ENCODE peak calls at places on chromosomes 6 and 20, in six cellular contexts. E, L, F, T, S and I are unnamed samples.

GRCh38 chr6:35044145-35044745 is 96.9 kb downstream of the TCP11 start:
- DNase-seq in L (no peak), F (peak; percentile 96), E (no peak), S (no peak), T (no peak), I (no peak)

GRCh38 chr6:83958250-83958685 is 75.3 kb upstream of the MRAP2 start:
- DNase-seq in E (no peak), L (no peak), S (no peak), F (no peak), T (no peak), I (no peak)

GRCh38 chr6:100685747-100686146 is 195.4 kb downstream of the ASCC3 start:
- DNase-seq in S (no peak), T (no peak), E (no peak), L (no peak), F (no peak), I (no peak)

GRCh38 chr6:16270178-16270794 is 31.9 kb downstream of the GMPR start:
- DNase-seq in S (no peak), F (no peak), T (no peak), E (no peak), L (no peak), I (no peak)

GRCh38 chr20:48180039-48180438 is 394.8 kb upstream of the SULF2 start:
- DNase-seq in S (no peak), F (peak; percentile 63), T (no peak), E (no peak), L (no peak), I (no peak)

GRCh38 chr6:78629154-78629721 is 238.1 kb upstream of the IRAK1BP1 start:
- DNase-seq in S (no peak), L (no peak), F (peak; percentile 59), E (no peak), T (no peak), I (no peak)

GRCh38 chr20:12925214-12925755 is 83.5 kb upstream of the SPTLC3 start:
- DNase-seq in S (peak; percentile 70), E (no peak), F (peak; percentile 91), T (peak; percentile 80), L (no peak), I (peak; percentile 12)

GRCh38 chr20:10855031-10855430 is 181.2 kb upstream of the JAG1 start:
- DNase-seq in E (no peak), L (no peak), F (no peak), S (no peak), T (no peak), I (no peak)

GRCh38 chr20:3795511-3796468 is at the start of gene CDC25B:
- DNase-seq in E (peak; percentile 97), S (peak; percentile 94), F (peak; percentile 98), T (peak; percentile 89), L (peak; percentile 92), I (no peak)

GRCh38 chr20:38143646-38144554 is 21.2 kb downstream of the TGM2 start:
- DNase-seq in T (no peak), L (no peak), S (no peak), E (no peak), F (peak; percentile 28), I (no peak)

GRCh38 chr6:162706236-162706635 is 21.3 kb downstream of the PRKN start:
- DNase-seq in S (no peak), L (no peak), F (peak; percentile 91), E (no peak), T (no peak), I (peak; percentile 14)

GRCh38 chr20:295804-296203 is 1.6 kb upstream of the ZCCHC3 start:
- DNase-seq in S (no peak), L (no peak), F (no peak), E (no peak), T (no peak), I (no peak)

GRCh38 chr6:102501615-102502014 is 1108.1 kb downstream of the GRIK2 start:
- DNase-seq in T (no peak), E (no peak), L (no peak), S (no peak), F (no peak), I (no peak)

GRCh38 chr6:125067552-125067951 is 86.0 kb upstream of the TPD52L1 start:
- DNase-seq in F (no peak), T (no peak), E (no peak), L (no peak), S (no peak), I (no peak)